ENCODE peak calls at places on chromosomes 11 and 22, in eight cellular contexts. One of them, this sample, is unnamed.

GRCh38 chr11:96215094-96215782 is 127.8 kb downstream of the MAML2 start:
- DNase-seq in cardiac fibroblast: peak
- DNase-seq in PC-9: no peak
- DNase-seq in cardiac muscle cell: peak
- DNase-seq in neural progenitor cell: no peak
- DNase-seq in sigmoid colon: no peak
- DNase-seq in fibroblast of lung: peak
- DNase-seq in OCI-LY7: peak
- DNase-seq in this sample: peak

GRCh38 chr11:44398266-44399045 is 88.5 kb upstream of the ALX4 start:
- DNase-seq in cardiac fibroblast: no peak
- DNase-seq in PC-9: no peak
- DNase-seq in cardiac muscle cell: no peak
- DNase-seq in neural progenitor cell: no peak
- DNase-seq in sigmoid colon: no peak
- DNase-seq in fibroblast of lung: no peak
- DNase-seq in OCI-LY7: no peak
- DNase-seq in this sample: no peak

GRCh38 chr11:131229221-131229620 is 141.2 kb upstream of the NTM start:
- DNase-seq in cardiac fibroblast: no peak
- DNase-seq in PC-9: no peak
- DNase-seq in cardiac muscle cell: no peak
- DNase-seq in neural progenitor cell: no peak
- DNase-seq in sigmoid colon: no peak
- DNase-seq in fibroblast of lung: no peak
- DNase-seq in OCI-LY7: no peak
- DNase-seq in this sample: no peak

GRCh38 chr11:26490546-26490945 is 81.5 kb downstream of the MUC15 start:
- DNase-seq in cardiac fibroblast: peak
- DNase-seq in PC-9: no peak
- DNase-seq in cardiac muscle cell: no peak
- DNase-seq in neural progenitor cell: no peak
- DNase-seq in sigmoid colon: no peak
- DNase-seq in fibroblast of lung: peak
- DNase-seq in OCI-LY7: no peak
- DNase-seq in this sample: peak

GRCh38 chr22:23236026-23236425 is 55.7 kb downstream of the BCR start:
- DNase-seq in cardiac fibroblast: no peak
- DNase-seq in PC-9: no peak
- DNase-seq in cardiac muscle cell: no peak
- DNase-seq in neural progenitor cell: no peak
- DNase-seq in sigmoid colon: no peak
- DNase-seq in fibroblast of lung: peak
- DNase-seq in OCI-LY7: no peak
- DNase-seq in this sample: no peak

GRCh38 chr11:25602149-25602548 is 729.8 kb upstream of the ANO3 start:
- DNase-seq in cardiac fibroblast: no peak
- DNase-seq in PC-9: no peak
- DNase-seq in cardiac muscle cell: no peak
- DNase-seq in neural progenitor cell: peak
- DNase-seq in sigmoid colon: no peak
- DNase-seq in fibroblast of lung: no peak
- DNase-seq in OCI-LY7: no peak
- DNase-seq in this sample: no peak

GRCh38 chr11:93614111-93614784 is 47.2 kb upstream of the CEP295 start:
- DNase-seq in cardiac fibroblast: no peak
- DNase-seq in PC-9: no peak
- DNase-seq in cardiac muscle cell: no peak
- DNase-seq in neural progenitor cell: peak
- DNase-seq in sigmoid colon: no peak
- DNase-seq in fibroblast of lung: no peak
- DNase-seq in OCI-LY7: peak
- DNase-seq in this sample: no peak

GRCh38 chr22:36359172-36359973 is 28.4 kb downstream of the MYH9 start:
- DNase-seq in cardiac fibroblast: no peak
- DNase-seq in PC-9: no peak
- DNase-seq in cardiac muscle cell: no peak
- DNase-seq in neural progenitor cell: no peak
- DNase-seq in sigmoid colon: no peak
- DNase-seq in fibroblast of lung: no peak
- DNase-seq in OCI-LY7: peak
- DNase-seq in this sample: no peak

GRCh38 chr22:37476389-37477329 is 9.5 kb downstream of the MFNG start:
- DNase-seq in cardiac fibroblast: no peak
- DNase-seq in PC-9: no peak
- DNase-seq in cardiac muscle cell: no peak
- DNase-seq in neural progenitor cell: no peak
- DNase-seq in sigmoid colon: no peak
- DNase-seq in fibroblast of lung: no peak
- DNase-seq in OCI-LY7: peak
- DNase-seq in this sample: no peak

GRCh38 chr11:31794546-31794945 is 16.6 kb downstream of the PAX6 start:
- DNase-seq in cardiac fibroblast: no peak
- DNase-seq in PC-9: no peak
- DNase-seq in cardiac muscle cell: no peak
- DNase-seq in neural progenitor cell: peak
- DNase-seq in sigmoid colon: no peak
- DNase-seq in fibroblast of lung: no peak
- DNase-seq in OCI-LY7: no peak
- DNase-seq in this sample: no peak

GRCh38 chr11:9265211-9266131 is at the start of gene DENND5A:
- DNase-seq in cardiac fibroblast: peak
- DNase-seq in PC-9: peak
- DNase-seq in cardiac muscle cell: peak
- DNase-seq in neural progenitor cell: peak
- DNase-seq in sigmoid colon: peak
- DNase-seq in fibroblast of lung: peak
- DNase-seq in OCI-LY7: peak
- DNase-seq in this sample: peak

GRCh38 chr22:33923660-33924246 is 3.5 kb upstream of the LARGE1 start:
- DNase-seq in cardiac fibroblast: peak
- DNase-seq in PC-9: peak
- DNase-seq in cardiac muscle cell: peak
- DNase-seq in neural progenitor cell: peak
- DNase-seq in sigmoid colon: peak
- DNase-seq in fibroblast of lung: peak
- DNase-seq in OCI-LY7: peak
- DNase-seq in this sample: peak

GRCh38 chr11:30786392-30787120 is 200.4 kb upstream of the MPPED2 start:
- DNase-seq in cardiac fibroblast: no peak
- DNase-seq in PC-9: no peak
- DNase-seq in cardiac muscle cell: no peak
- DNase-seq in neural progenitor cell: no peak
- DNase-seq in sigmoid colon: no peak
- DNase-seq in fibroblast of lung: peak
- DNase-seq in OCI-LY7: no peak
- DNase-seq in this sample: no peak

GRCh38 chr11:79117488-79117887 is 323.3 kb downstream of the TENM4 start:
- DNase-seq in cardiac fibroblast: no peak
- DNase-seq in PC-9: no peak
- DNase-seq in cardiac muscle cell: no peak
- DNase-seq in neural progenitor cell: no peak
- DNase-seq in sigmoid colon: no peak
- DNase-seq in fibroblast of lung: no peak
- DNase-seq in OCI-LY7: no peak
- DNase-seq in this sample: no peak

GRCh38 chr22:17860220-17860965 is 86.1 kb upstream of the BID start:
- DNase-seq in cardiac fibroblast: no peak
- DNase-seq in PC-9: no peak
- DNase-seq in cardiac muscle cell: no peak
- DNase-seq in neural progenitor cell: no peak
- DNase-seq in sigmoid colon: no peak
- DNase-seq in fibroblast of lung: no peak
- DNase-seq in OCI-LY7: no peak
- DNase-seq in this sample: no peak

GRCh38 chr11:115423728-115424459 is 80.3 kb downstream of the CADM1 start:
- DNase-seq in cardiac fibroblast: no peak
- DNase-seq in PC-9: no peak
- DNase-seq in cardiac muscle cell: no peak
- DNase-seq in neural progenitor cell: no peak
- DNase-seq in sigmoid colon: no peak
- DNase-seq in fibroblast of lung: no peak
- DNase-seq in OCI-LY7: no peak
- DNase-seq in this sample: no peak

GRCh38 chr11:64219354-64219684 is 6.7 kb downstream of the TRPT1 start:
- DNase-seq in cardiac fibroblast: no peak
- DNase-seq in PC-9: no peak
- DNase-seq in cardiac muscle cell: no peak
- DNase-seq in neural progenitor cell: no peak
- DNase-seq in sigmoid colon: no peak
- DNase-seq in fibroblast of lung: no peak
- DNase-seq in OCI-LY7: no peak
- DNase-seq in this sample: no peak

GRCh38 chr11:69385466-69385820 is 91.5 kb downstream of the MYEOV start:
- DNase-seq in cardiac fibroblast: no peak
- DNase-seq in PC-9: no peak
- DNase-seq in cardiac muscle cell: no peak
- DNase-seq in neural progenitor cell: no peak
- DNase-seq in sigmoid colon: peak
- DNase-seq in fibroblast of lung: no peak
- DNase-seq in OCI-LY7: no peak
- DNase-seq in this sample: no peak

GRCh38 chr11:111775024-111775710 is 9.0 kb upstream of the PPP2R1B start:
- DNase-seq in cardiac fibroblast: peak
- DNase-seq in PC-9: no peak
- DNase-seq in cardiac muscle cell: peak
- DNase-seq in neural progenitor cell: no peak
- DNase-seq in sigmoid colon: no peak
- DNase-seq in fibroblast of lung: peak
- DNase-seq in OCI-LY7: no peak
- DNase-seq in this sample: peak

DNA sequence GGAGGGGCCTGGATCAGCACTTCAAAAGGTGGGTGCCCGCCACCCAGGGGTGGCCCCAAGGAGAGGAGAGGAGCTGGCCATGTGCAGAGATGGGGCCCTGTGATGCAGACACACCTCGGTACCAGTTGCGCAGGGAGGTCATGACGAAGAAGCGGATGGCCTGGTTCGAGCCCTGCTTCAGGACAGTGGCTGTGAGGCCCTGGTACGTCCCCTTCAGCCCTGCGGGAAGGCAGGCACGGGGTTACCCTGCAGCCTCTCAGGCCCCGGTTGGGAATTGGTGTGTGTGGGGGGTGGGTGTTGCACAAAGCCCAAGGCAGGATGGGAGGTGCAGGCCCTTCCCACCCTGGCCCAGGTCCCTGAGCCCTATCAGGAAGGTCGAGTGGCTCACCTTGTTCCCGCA is 1.8 kb downstream of the SLC25A1 start:
- DNase-seq in cardiac fibroblast: no peak
- DNase-seq in PC-9: no peak
- DNase-seq in cardiac muscle cell: no peak
- DNase-seq in neural progenitor cell: peak
- DNase-seq in sigmoid colon: no peak
- DNase-seq in fibroblast of lung: no peak
- DNase-seq in OCI-LY7: no peak
- DNase-seq in this sample: no peak
- H3K4me3 ChIP-seq in cardiac fibroblast: peak
- H3K4me3 ChIP-seq in PC-9: peak
- H3K4me3 ChIP-seq in cardiac muscle cell: no peak
- H3K4me3 ChIP-seq in neural progenitor cell: no peak
- H3K4me3 ChIP-seq in sigmoid colon: no peak
- H3K4me3 ChIP-seq in fibroblast of lung: peak
- H3K4me3 ChIP-seq in OCI-LY7: no peak
- H3K4me3 ChIP-seq in this sample: peak

DNA sequence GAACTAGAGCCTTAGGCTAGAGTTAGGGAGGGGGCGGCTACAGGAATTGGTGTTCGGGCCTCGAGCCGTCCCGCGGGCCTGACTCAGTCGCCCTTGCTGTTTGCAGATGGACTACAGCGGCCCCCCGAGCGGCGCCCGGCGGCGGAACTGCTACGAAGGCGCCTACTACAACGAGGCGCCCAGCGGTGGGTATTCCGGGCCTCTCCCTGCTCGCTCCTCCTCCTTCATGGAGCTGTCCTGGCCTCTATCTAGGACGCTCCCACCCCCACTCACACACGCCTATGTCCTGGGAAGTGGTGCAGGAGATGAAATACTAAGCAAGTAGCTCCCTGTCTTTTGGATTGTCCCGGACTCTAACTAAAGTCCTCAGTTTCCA is 1.4 kb downstream of the MYOD1 start:
- DNase-seq in cardiac fibroblast: no peak
- DNase-seq in PC-9: no peak
- DNase-seq in cardiac muscle cell: no peak
- DNase-seq in neural progenitor cell: peak
- DNase-seq in sigmoid colon: no peak
- DNase-seq in fibroblast of lung: no peak
- DNase-seq in OCI-LY7: no peak
- DNase-seq in this sample: no peak
- TF ChIP-seq CTCF in cardiac fibroblast: no peak
- TF ChIP-seq CTCF in PC-9: no peak
- TF ChIP-seq CTCF in cardiac muscle cell: no peak
- TF ChIP-seq CTCF in neural progenitor cell: no peak
- TF ChIP-seq CTCF in sigmoid colon: no peak
- TF ChIP-seq CTCF in fibroblast of lung: no peak
- TF ChIP-seq CTCF in OCI-LY7: no peak
- TF ChIP-seq CTCF in this sample: no peak

GRCh38 chr11:122754553-122755322 is 83.6 kb upstream of the CRTAM start:
- DNase-seq in cardiac fibroblast: no peak
- DNase-seq in PC-9: no peak
- DNase-seq in cardiac muscle cell: peak
- DNase-seq in neural progenitor cell: peak
- DNase-seq in sigmoid colon: peak
- DNase-seq in fibroblast of lung: no peak
- DNase-seq in OCI-LY7: peak
- DNase-seq in this sample: no peak
- H3K4me3 ChIP-seq in cardiac fibroblast: no peak
- H3K4me3 ChIP-seq in PC-9: no peak
- H3K4me3 ChIP-seq in cardiac muscle cell: no peak
- H3K4me3 ChIP-seq in neural progenitor cell: no peak
- H3K4me3 ChIP-seq in sigmoid colon: no peak
- H3K4me3 ChIP-seq in fibroblast of lung: no peak
- H3K4me3 ChIP-seq in OCI-LY7: no peak
- H3K4me3 ChIP-seq in this sample: no peak

GRCh38 chr22:25899566-25899965 is 157.6 kb downstream of the MYO18B start:
- DNase-seq in cardiac fibroblast: no peak
- DNase-seq in PC-9: no peak
- DNase-seq in cardiac muscle cell: no peak
- DNase-seq in neural progenitor cell: no peak
- DNase-seq in sigmoid colon: no peak
- DNase-seq in fibroblast of lung: no peak
- DNase-seq in OCI-LY7: no peak
- DNase-seq in this sample: no peak

GRCh38 chr22:25902402-25902801 is 160.4 kb downstream of the MYO18B start:
- DNase-seq in cardiac fibroblast: no peak
- DNase-seq in PC-9: no peak
- DNase-seq in cardiac muscle cell: no peak
- DNase-seq in neural progenitor cell: no peak
- DNase-seq in sigmoid colon: no peak
- DNase-seq in fibroblast of lung: no peak
- DNase-seq in OCI-LY7: no peak
- DNase-seq in this sample: no peak

GRCh38 chr22:25900880-25901279 is 158.9 kb downstream of the MYO18B start:
- DNase-seq in cardiac fibroblast: no peak
- DNase-seq in PC-9: no peak
- DNase-seq in cardiac muscle cell: no peak
- DNase-seq in neural progenitor cell: no peak
- DNase-seq in sigmoid colon: no peak
- DNase-seq in fibroblast of lung: no peak
- DNase-seq in OCI-LY7: no peak
- DNase-seq in this sample: no peak

GRCh38 chr22:25900390-25900789 is 158.4 kb downstream of the MYO18B start:
- DNase-seq in cardiac fibroblast: no peak
- DNase-seq in PC-9: no peak
- DNase-seq in cardiac muscle cell: no peak
- DNase-seq in neural progenitor cell: no peak
- DNase-seq in sigmoid colon: no peak
- DNase-seq in fibroblast of lung: no peak
- DNase-seq in OCI-LY7: no peak
- DNase-seq in this sample: no peak

GRCh38 chr22:25903294-25903693 is 161.3 kb downstream of the MYO18B start:
- DNase-seq in cardiac fibroblast: no peak
- DNase-seq in PC-9: no peak
- DNase-seq in cardiac muscle cell: no peak
- DNase-seq in neural progenitor cell: peak
- DNase-seq in sigmoid colon: no peak
- DNase-seq in fibroblast of lung: no peak
- DNase-seq in OCI-LY7: no peak
- DNase-seq in this sample: no peak
- TF ChIP-seq CTCF in cardiac fibroblast: no peak
- TF ChIP-seq CTCF in PC-9: peak
- TF ChIP-seq CTCF in cardiac muscle cell: no peak
- TF ChIP-seq CTCF in neural progenitor cell: peak
- TF ChIP-seq CTCF in sigmoid colon: no peak
- TF ChIP-seq CTCF in fibroblast of lung: no peak
- TF ChIP-seq CTCF in OCI-LY7: peak
- TF ChIP-seq CTCF in this sample: no peak

This sample was measured in fibroblast of the aortic adventitia.